ENCODE peak calls at places on chromosomes 5 and 9, in six cellular contexts. H, Z, B, X, K and U are unnamed samples.

GRCh38 chr5:101102506-101102905 is 199.4 kb upstream of the ST8SIA4 start:
- DNase-seq in H (no peak), Z (no peak), B (peak; percentile 62), X (no peak), K (no peak), U (no peak)

GRCh38 chr5:145936401-145937131 is at the start of gene SH3RF2:
- DNase-seq in H (peak; percentile 94), Z (peak; percentile 45), B (peak; percentile 75), X (peak; percentile 91), K (no peak), U (no peak)

GRCh38 chr5:55064523-55064922 is 37.9 kb upstream of the GZMA start:
- DNase-seq in H (no peak), Z (no peak), B (no peak), X (no peak), K (no peak), U (no peak)

GRCh38 chr9:73073337-73074175 is 78.1 kb upstream of the ANXA1 start:
- DNase-seq in H (no peak), Z (peak; percentile 34), B (peak; percentile 4), X (peak; percentile 46), K (no peak), U (peak; percentile 22)

GRCh38 chr5:68067353-68067752 is 148.2 kb upstream of the PIK3R1 start:
- DNase-seq in H (no peak), Z (peak; percentile 51), B (no peak), X (no peak), K (no peak), U (no peak)

GRCh38 chr9:116479145-116479544 is 208.0 kb upstream of the TRIM32 start:
- DNase-seq in H (no peak), Z (no peak), B (no peak), X (no peak), K (no peak), U (no peak)

GRCh38 chr5:141866111-141866510 is 12.1 kb downstream of the PCDH1 start:
- DNase-seq in H (peak; percentile 95), Z (no peak), B (peak; percentile 93), X (no peak), K (no peak), U (no peak)

GRCh38 chr9:16406536-16407225 is 463.8 kb downstream of the BNC2 start:
- DNase-seq in H (no peak), Z (no peak), B (no peak), X (no peak), K (no peak), U (no peak)

GRCh38 chr5:172617817-172618216 is 23.2 kb upstream of the NEURL1B start:
- DNase-seq in H (no peak), Z (no peak), B (no peak), X (no peak), K (no peak), U (no peak)

GRCh38 chr9:78599939-78600338 is 303.0 kb downstream of the PSAT1 start:
- DNase-seq in H (no peak), Z (no peak), B (no peak), X (peak; percentile 14), K (no peak), U (no peak)
- H3K4me3 ChIP-seq in H (no peak overlapping the region), Z (no peak overlapping the region), B (no peak overlapping the region), X (no peak overlapping the region), K (no peak overlapping the region), U (no peak overlapping the region)

DNA sequence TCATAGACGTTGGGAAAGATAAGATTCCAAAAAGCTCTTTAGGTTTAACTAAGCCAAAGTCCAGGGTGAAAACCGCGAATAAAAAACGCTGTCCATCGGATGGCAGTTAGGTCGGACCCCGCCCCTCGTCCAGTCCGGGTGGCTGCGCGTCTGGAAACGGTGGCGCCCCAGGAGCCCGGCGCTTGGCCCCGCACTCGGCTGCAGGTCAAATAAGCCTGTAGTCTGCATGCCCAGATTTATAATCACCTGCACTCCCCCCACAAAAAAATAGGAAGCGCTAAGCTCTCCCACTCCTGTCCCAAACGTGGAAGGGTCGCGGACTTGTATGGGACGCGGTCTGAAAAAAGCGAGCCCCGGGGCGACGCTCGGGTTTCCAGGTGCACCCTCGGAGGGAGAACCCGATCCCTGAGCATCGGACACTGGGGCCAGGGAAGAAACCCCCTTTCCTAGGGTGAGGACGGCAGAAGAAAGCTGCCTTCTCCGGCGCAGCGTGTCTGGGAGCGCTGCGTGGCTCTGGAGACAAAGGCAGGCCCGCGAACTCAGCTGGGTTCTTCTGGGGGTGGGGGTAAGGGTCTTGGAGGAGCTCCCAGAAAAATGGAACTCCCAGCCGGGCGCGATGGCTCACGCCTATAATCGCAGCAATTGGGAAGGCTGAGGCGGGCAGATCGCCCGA is 923 bp upstream of the ZBTB5 start:
- DNase-seq in H (peak; percentile 81), Z (peak; percentile 83), B (no peak), X (peak; percentile 93), K (peak; percentile 61), U (peak; percentile 60)
- TF ChIP-seq CTCF in H (no peak), Z (no peak), B (no peak), X (no peak), K (no peak), U (no peak)

DNA sequence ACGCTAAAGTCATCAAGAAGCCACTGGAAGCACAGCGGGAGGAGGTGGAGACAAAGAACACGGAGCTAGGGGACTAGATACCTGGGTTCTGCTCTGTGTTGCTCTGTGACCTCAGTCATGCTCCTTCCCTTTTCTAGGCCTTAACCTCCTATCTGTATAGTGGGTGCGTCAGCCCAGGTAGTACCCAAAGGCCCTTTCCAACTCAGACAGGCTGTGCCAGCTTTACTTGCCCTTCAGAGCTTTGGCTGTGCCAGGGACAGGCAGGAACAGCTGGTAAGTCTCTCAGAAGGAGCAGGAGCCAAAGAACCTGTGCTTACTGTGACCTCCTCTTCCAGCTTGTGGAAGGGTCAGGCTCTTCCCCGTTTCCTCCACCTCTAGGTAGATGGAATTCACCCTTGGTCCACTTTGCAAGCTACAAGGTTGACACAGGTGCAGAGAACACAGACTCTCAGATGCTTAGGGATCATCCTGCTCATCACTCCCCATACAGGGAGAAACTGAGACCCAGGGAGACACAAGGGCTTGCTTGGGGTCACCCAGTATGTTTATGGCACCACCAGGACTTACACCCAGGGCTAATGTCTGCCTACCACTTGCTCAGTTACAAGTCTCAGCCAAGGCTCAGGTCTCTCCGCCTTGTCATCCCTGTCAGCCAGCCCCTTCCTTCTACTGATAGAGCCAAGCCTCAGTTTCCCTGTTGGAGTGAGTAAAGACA is 1.7 kb downstream of the CCDC69 start:
- DNase-seq in H (no peak), Z (no peak), B (no peak), X (no peak), K (no peak), U (no peak)
- H3K4me3 ChIP-seq in H (peak overlapping the region; percentile 65), Z (no peak overlapping the region), B (no peak overlapping the region), X (no peak overlapping the region), K (peak overlapping the region; percentile 76), U (no peak overlapping the region)

DNA sequence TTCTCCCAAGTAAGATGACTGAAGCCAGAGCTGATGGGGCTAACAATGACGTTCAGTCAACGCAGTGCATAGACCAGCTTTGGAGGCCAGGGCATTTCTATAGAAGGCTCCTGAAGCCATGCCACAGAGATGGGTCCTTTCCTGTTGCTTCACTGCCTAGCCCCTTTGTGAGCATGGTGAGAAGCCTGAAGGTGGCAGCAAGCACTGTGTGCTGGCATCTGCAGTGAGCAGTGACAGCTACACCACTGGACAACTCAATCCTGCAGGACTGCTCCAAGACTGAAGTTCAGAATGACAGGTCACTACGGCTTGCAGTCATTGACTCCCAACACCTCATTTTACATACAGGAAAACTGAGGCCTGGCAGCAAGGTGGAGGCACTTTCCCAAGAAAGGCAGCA is 229.0 kb downstream of the TSSK1B start:
- DNase-seq in H (no peak), Z (no peak), B (peak; percentile 29), X (no peak), K (peak; percentile 4), U (no peak)
- TF ChIP-seq CTCF in H (no peak), Z (no peak), B (peak; percentile 45), X (peak; percentile 9), K (no peak), U (peak; percentile 2)

GRCh38 chr5:59321631-59322030 is 571.9 kb downstream of the PDE4D start:
- DNase-seq in H (no peak), Z (no peak), B (no peak), X (no peak), K (no peak), U (no peak)

GRCh38 chr5:59319286-59319685 is 574.2 kb downstream of the PDE4D start:
- DNase-seq in H (no peak), Z (no peak), B (no peak), X (no peak), K (no peak), U (no peak)

GRCh38 chr5:59317023-59317771 is 576.3 kb downstream of the PDE4D start:
- DNase-seq in H (peak; percentile 61), Z (peak; percentile 51), B (peak; percentile 17), X (peak; percentile 85), K (no peak), U (peak; percentile 69)

GRCh38 chr5:59320420-59320819 is 573.1 kb downstream of the PDE4D start:
- DNase-seq in H (no peak), Z (no peak), B (no peak), X (no peak), K (no peak), U (no peak)

DNA sequence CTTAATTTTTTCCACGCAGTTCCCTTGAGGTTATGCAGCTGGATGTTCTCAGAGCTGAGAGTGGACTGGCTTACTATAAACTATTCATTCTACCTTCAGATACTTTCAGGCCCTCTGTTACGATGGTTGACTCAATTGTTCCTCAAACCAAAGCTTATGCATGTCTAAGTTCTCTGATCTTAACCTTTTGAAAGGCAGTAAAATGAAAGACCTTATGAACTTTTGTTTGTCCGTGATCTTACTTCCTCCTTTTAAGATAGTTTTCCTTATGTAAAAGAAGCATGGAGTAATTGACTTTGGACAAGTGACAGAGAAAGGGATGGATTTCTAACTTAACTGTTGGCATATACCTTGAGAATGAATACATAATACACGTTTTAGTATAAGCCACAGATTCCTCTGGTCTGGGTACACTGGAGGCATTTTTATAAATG is 575.7 kb downstream of the PDE4D start:
- DNase-seq in H (no peak), Z (no peak), B (no peak), X (no peak), K (no peak), U (no peak)
- H3K4me3 ChIP-seq in H (no peak overlapping the region), Z (no peak overlapping the region), B (no peak overlapping the region), X (no peak overlapping the region), K (no peak overlapping the region), U (no peak overlapping the region)

GRCh38 chr5:66242050-66242449 is 98.0 kb downstream of the SREK1 start:
- DNase-seq in H (no peak), Z (no peak), B (peak; percentile 40), X (no peak), K (no peak), U (no peak)
- TF ChIP-seq CTCF in H (no peak), Z (no peak), B (no peak), X (no peak), K (no peak), U (no peak)

DNA sequence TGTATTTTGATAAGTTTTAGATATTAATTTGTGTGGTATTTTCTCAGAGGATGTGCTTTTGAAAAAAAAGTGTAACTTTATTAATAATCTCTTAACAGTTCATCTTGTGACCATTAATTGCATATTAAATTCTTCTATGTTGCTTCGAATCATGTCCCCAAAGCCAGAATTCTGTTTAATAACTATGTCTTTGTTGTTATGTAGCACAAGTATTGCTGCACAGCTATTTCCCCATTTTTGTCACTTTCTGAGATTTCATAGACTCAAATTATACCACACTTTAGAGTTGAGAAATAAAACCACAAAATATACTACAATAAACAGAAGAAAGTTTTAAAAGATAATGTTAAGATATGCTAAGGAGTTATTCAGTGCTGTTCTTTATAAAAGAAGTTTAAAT is 2.8 kb downstream of the MEF2C start:
- DNase-seq in H (no peak), Z (no peak), B (no peak), X (no peak), K (no peak), U (no peak)
- H3K4me3 ChIP-seq in H (no peak overlapping the region), Z (no peak overlapping the region), B (peak overlapping the region; percentile 85), X (no peak overlapping the region), K (peak overlapping the region; percentile 94), U (no peak overlapping the region)